ENCODE peak calls at places on chromosomes 11 and 22, in six cellular contexts. N is cardiac fibroblast, C is pancreas, A is heart left ventricle, F is K562, T is uterus. X is an unnamed sample.

GRCh38 chr11:5257296-5257695 is 2.7 kb upstream of the HBG2 start:
- DNase-seq in C (no peak), T (no peak), A (no peak), N (no peak), F (no peak), X (no peak)

GRCh38 chr22:30474683-30475424 is 3.0 kb upstream of the SEC14L3 start:
- DNase-seq in T (no peak), C (no peak), F (no peak), A (peak; percentile 12), N (no peak), X (peak; percentile 5)

GRCh38 chr11:120752668-120753067 is 241.1 kb downstream of the GRIK4 start:
- DNase-seq in A (no peak), C (no peak), F (no peak), N (no peak), T (no peak), X (no peak)

GRCh38 chr11:66418168-66418985 is 2.5 kb upstream of the NPAS4 start:
- DNase-seq in A (peak; percentile 78), C (peak; percentile 79), N (peak; percentile 93), F (peak; percentile 82), T (peak; percentile 85), X (peak; percentile 95)

GRCh38 chr11:111347723-111348115 is 31.4 kb downstream of the POU2AF1 start:
- DNase-seq in T (no peak), F (no peak), N (peak; percentile 52), A (no peak), C (no peak), X (no peak)

GRCh38 chr11:103894673-103895072 is 141.8 kb upstream of the DDI1 start:
- DNase-seq in F (no peak), A (no peak), C (no peak), N (no peak), T (no peak), X (no peak)

GRCh38 chr22:19122752-19123492 is 710 bp upstream of the DGCR2 start:
- DNase-seq in C (no peak), A (no peak), T (no peak), N (no peak), F (peak; percentile 75), X (peak; percentile 38)

GRCh38 chr11:74702383-74703007 is 28.7 kb downstream of the CHRDL2 start:
- DNase-seq in N (peak; percentile 77), C (peak; percentile 78), A (peak; percentile 78), T (peak; percentile 77), F (peak; percentile 79), X (peak; percentile 84)

GRCh38 chr22:35761037-35761436 is 43.4 kb downstream of the APOL5 start:
- DNase-seq in C (no peak), T (no peak), F (peak; percentile 8), N (peak; percentile 30), A (no peak), X (peak; percentile 57)

GRCh38 chr22:38083931-38084631 is at the start of gene SLC16A8:
- DNase-seq in A (peak; percentile 53), F (no peak), T (no peak), N (no peak), C (no peak), X (no peak)

GRCh38 chr11:45926001-45926401 is 3.5 kb downstream of the LARGE2 start:
- DNase-seq in T (no peak), A (no peak), C (no peak), N (no peak), F (no peak), X (no peak)

GRCh38 chr11:36150986-36151385 is 138.2 kb downstream of the COMMD9 start:
- DNase-seq in C (no peak), A (no peak), N (peak; percentile 60), F (no peak), T (no peak), X (no peak)

GRCh38 chr11:34869425-34869824 is 46.8 kb downstream of the APIP start:
- DNase-seq in N (no peak), A (no peak), T (no peak), F (no peak), C (no peak), X (peak; percentile 7)

GRCh38 chr11:2138075-2138435 is 1.1 kb downstream of the IGF2 start:
- DNase-seq in N (no peak), F (no peak), A (peak; percentile 60), T (no peak), C (no peak), X (no peak)

GRCh38 chr22:43993072-43993760 is 30.9 kb upstream of the PARVB start:
- DNase-seq in N (peak; percentile 69), C (peak; percentile 67), A (peak; percentile 73), T (peak; percentile 64), F (peak; percentile 56), X (peak; percentile 78)

GRCh38 chr22:39457546-39458442 is 982 bp downstream of the MGAT3 start:
- DNase-seq in C (no peak), N (no peak), T (no peak), A (no peak), F (peak; percentile 49), X (no peak)

GRCh38 chr11:120267319-120267718 is 27.4 kb downstream of the POU2F3 start:
- DNase-seq in C (no peak), A (no peak), N (no peak), F (no peak), T (no peak), X (no peak)

GRCh38 chr11:65572356-65573043 is at the start of gene FAM89B:
- DNase-seq in A (peak; percentile 96), C (peak; percentile 90), T (peak; percentile 92), F (peak; percentile 84), N (peak; percentile 83), X (peak; percentile 86)

DNA sequence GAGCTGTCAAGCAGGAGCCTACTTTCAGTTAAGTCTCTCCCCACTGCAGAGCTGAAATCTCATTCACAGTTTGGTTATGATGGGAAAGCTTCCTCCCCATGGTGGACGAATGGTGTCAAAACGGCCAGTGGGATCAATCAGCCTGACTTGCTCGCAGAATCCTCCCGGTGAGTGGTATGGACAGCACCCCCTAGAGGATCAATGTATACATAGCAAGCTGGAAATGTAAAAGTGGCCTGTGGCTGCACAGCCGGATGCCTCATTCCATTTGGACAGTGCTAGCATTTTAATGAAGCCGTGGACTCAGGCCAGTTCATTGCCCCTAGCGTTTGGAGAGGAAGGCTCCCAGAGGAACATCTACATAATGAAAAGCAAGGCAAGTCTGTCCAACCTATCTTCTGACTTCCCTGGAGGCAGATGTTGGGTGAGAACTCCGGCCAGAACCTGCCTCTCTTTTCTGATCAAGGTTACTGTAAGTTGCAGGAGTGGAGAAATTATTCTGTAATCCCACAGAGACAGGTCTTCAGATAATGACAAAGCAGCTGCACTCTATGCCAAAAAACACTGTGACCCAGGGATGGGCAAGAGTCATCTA is 942.3 kb downstream of the NTM start:
- DNase-seq in F (peak; percentile 22), C (no peak), T (no peak), N (peak; percentile 49), A (no peak), X (peak; percentile 69)
- TF ChIP-seq CTCF in F (peak; percentile 53), C (peak; percentile 28), T (no peak), N (peak; percentile 53), A (peak; percentile 62), X (peak; percentile 85)

GRCh38 chr11:47847537-47847891 is 636 bp downstream of the NUP160 start:
- DNase-seq in N (no peak), C (no peak), T (no peak), F (peak; percentile 37), A (no peak), X (no peak)
- H3K4me3 ChIP-seq in N (peak overlapping the region; percentile 77), C (peak overlapping the region; percentile 69), T (peak overlapping the region; percentile 91), F (peak overlapping the region; percentile 77), A (peak overlapping the region; percentile 70), X (peak overlapping the region; percentile 98)

GRCh38 chr11:78957481-78958245 is 383.0 kb upstream of the NARS2 start:
- DNase-seq in C (no peak), A (no peak), N (peak; percentile 59), F (no peak), T (no peak), X (peak; percentile 29)

GRCh38 chr11:78961938-78962701 is 387.5 kb upstream of the NARS2 start:
- DNase-seq in N (peak; percentile 16), C (no peak), A (no peak), T (no peak), F (peak; percentile 50), X (peak; percentile 36)

GRCh38 chr11:78958444-78958843 is 383.8 kb upstream of the NARS2 start:
- DNase-seq in C (no peak), F (no peak), T (no peak), N (no peak), A (no peak), X (no peak)

GRCh38 chr11:78961186-78961782 is 386.6 kb upstream of the NARS2 start:
- DNase-seq in N (peak; percentile 47), C (no peak), A (no peak), T (no peak), F (peak; percentile 24), X (peak; percentile 59)
- TF ChIP-seq CTCF in N (peak; percentile 57), C (peak; percentile 36), A (peak; percentile 54), T (no peak), F (peak; percentile 54), X (peak; percentile 72)

GRCh38 chr11:47247502-47247901 is 1.1 kb downstream of the ACP2 start:
- DNase-seq in N (no peak), T (no peak), A (no peak), C (no peak), F (no peak), X (no peak)
- H3K4me3 ChIP-seq in N (no peak overlapping the region), T (no peak overlapping the region), A (no peak overlapping the region), C (peak overlapping the region; percentile 88), F (peak overlapping the region; percentile 97), X (no peak overlapping the region)

X was measured in choroid plexus epithelial cell.